ENCODE peak calls at places on chromosome 10, in eight cellular contexts. One of them, this sample, is unnamed.
A peak's percentile ranks its signal among the peaks of the same experiment; 100 is the strongest.

GRCh38 chr10:96626795-96627194 is 40.0 kb upstream of the TM9SF3 start:
- DNase-seq in HFFc6: no peak
- DNase-seq in GDM1: no peak
- DNase-seq in Right ventricle myocardium superior: no peak
- DNase-seq in COR-L47: no peak
- DNase-seq in GF-D8: no peak
- DNase-seq in NCI-H2081: no peak
- DNase-seq in stimulated activated CD8-positive, alpha-beta memory T cell treated with anti-CD3 and anti-CD28 coated beads, Interleukin-4, amount 100 ng/mL, for 1 hour: no peak
- DNase-seq in this sample: peak; percentile 20

GRCh38 chr10:133277993-133278576 is 1.4 kb upstream of the ADAM8 start:
- DNase-seq in stimulated activated CD8-positive, alpha-beta memory T cell treated with anti-CD3 and anti-CD28 coated beads, Interleukin-4, amount 100 ng/mL, for 1 hour: no peak
- DNase-seq in COR-L47: no peak
- DNase-seq in NCI-H2081: no peak
- DNase-seq in GF-D8: no peak
- DNase-seq in GDM1: no peak
- DNase-seq in HFFc6: no peak
- DNase-seq in Right ventricle myocardium superior: no peak
- DNase-seq in this sample: no peak

GRCh38 chr10:74977913-74978847 is 133.3 kb upstream of the SAMD8 start:
- DNase-seq in Right ventricle myocardium superior: no peak
- DNase-seq in NCI-H2081: no peak
- DNase-seq in HFFc6: no peak
- DNase-seq in stimulated activated CD8-positive, alpha-beta memory T cell treated with anti-CD3 and anti-CD28 coated beads, Interleukin-4, amount 100 ng/mL, for 1 hour: peak; percentile 22
- DNase-seq in GF-D8: no peak
- DNase-seq in COR-L47: no peak
- DNase-seq in GDM1: peak; percentile 19
- DNase-seq in this sample: peak; percentile 68

GRCh38 chr10:75283150-75284096 is 47.7 kb upstream of the COMTD1 start:
- DNase-seq in GDM1: no peak
- DNase-seq in COR-L47: peak; percentile 35
- DNase-seq in NCI-H2081: peak; percentile 76
- DNase-seq in HFFc6: peak; percentile 50
- DNase-seq in stimulated activated CD8-positive, alpha-beta memory T cell treated with anti-CD3 and anti-CD28 coated beads, Interleukin-4, amount 100 ng/mL, for 1 hour: no peak
- DNase-seq in GF-D8: no peak
- DNase-seq in Right ventricle myocardium superior: no peak
- DNase-seq in this sample: no peak

GRCh38 chr10:47027812-47028260 is 116.6 kb downstream of the PTPN20 start:
- DNase-seq in COR-L47: no peak
- DNase-seq in GF-D8: no peak
- DNase-seq in NCI-H2081: no peak
- DNase-seq in GDM1: no peak
- DNase-seq in HFFc6: no peak
- DNase-seq in stimulated activated CD8-positive, alpha-beta memory T cell treated with anti-CD3 and anti-CD28 coated beads, Interleukin-4, amount 100 ng/mL, for 1 hour: no peak
- DNase-seq in Right ventricle myocardium superior: no peak
- DNase-seq in this sample: no peak

GRCh38 chr10:121245799-121246198 is 352.4 kb downstream of the FGFR2 start:
- DNase-seq in NCI-H2081: no peak
- DNase-seq in Right ventricle myocardium superior: no peak
- DNase-seq in COR-L47: no peak
- DNase-seq in GDM1: no peak
- DNase-seq in GF-D8: no peak
- DNase-seq in stimulated activated CD8-positive, alpha-beta memory T cell treated with anti-CD3 and anti-CD28 coated beads, Interleukin-4, amount 100 ng/mL, for 1 hour: no peak
- DNase-seq in HFFc6: no peak
- DNase-seq in this sample: no peak

GRCh38 chr10:29163746-29164145 is 125.1 kb upstream of the LYZL1 start:
- DNase-seq in GF-D8: no peak
- DNase-seq in HFFc6: no peak
- DNase-seq in NCI-H2081: no peak
- DNase-seq in Right ventricle myocardium superior: no peak
- DNase-seq in GDM1: no peak
- DNase-seq in stimulated activated CD8-positive, alpha-beta memory T cell treated with anti-CD3 and anti-CD28 coated beads, Interleukin-4, amount 100 ng/mL, for 1 hour: no peak
- DNase-seq in COR-L47: no peak
- DNase-seq in this sample: no peak

GRCh38 chr10:100875484-100876166 is 37.1 kb upstream of the SLF2 start:
- DNase-seq in GDM1: no peak
- DNase-seq in COR-L47: no peak
- DNase-seq in GF-D8: no peak
- DNase-seq in HFFc6: no peak
- DNase-seq in Right ventricle myocardium superior: no peak
- DNase-seq in stimulated activated CD8-positive, alpha-beta memory T cell treated with anti-CD3 and anti-CD28 coated beads, Interleukin-4, amount 100 ng/mL, for 1 hour: no peak
- DNase-seq in NCI-H2081: no peak
- DNase-seq in this sample: no peak

GRCh38 chr10:13527864-13528137 is 1.0 kb downstream of the BEND7 start:
- DNase-seq in Right ventricle myocardium superior: no peak
- DNase-seq in HFFc6: no peak
- DNase-seq in GDM1: no peak
- DNase-seq in stimulated activated CD8-positive, alpha-beta memory T cell treated with anti-CD3 and anti-CD28 coated beads, Interleukin-4, amount 100 ng/mL, for 1 hour: no peak
- DNase-seq in COR-L47: no peak
- DNase-seq in NCI-H2081: no peak
- DNase-seq in GF-D8: no peak
- DNase-seq in this sample: peak; percentile 28

GRCh38 chr10:88707429-88708110 is 1.5 kb downstream of the LIPK start:
- DNase-seq in NCI-H2081: no peak
- DNase-seq in COR-L47: no peak
- DNase-seq in stimulated activated CD8-positive, alpha-beta memory T cell treated with anti-CD3 and anti-CD28 coated beads, Interleukin-4, amount 100 ng/mL, for 1 hour: no peak
- DNase-seq in Right ventricle myocardium superior: no peak
- DNase-seq in HFFc6: peak; percentile 78
- DNase-seq in GDM1: no peak
- DNase-seq in GF-D8: no peak
- DNase-seq in this sample: no peak

GRCh38 chr10:37552881-37553280 is 304.5 kb downstream of the ZNF248 start:
- DNase-seq in HFFc6: no peak
- DNase-seq in COR-L47: no peak
- DNase-seq in NCI-H2081: no peak
- DNase-seq in GF-D8: no peak
- DNase-seq in stimulated activated CD8-positive, alpha-beta memory T cell treated with anti-CD3 and anti-CD28 coated beads, Interleukin-4, amount 100 ng/mL, for 1 hour: no peak
- DNase-seq in Right ventricle myocardium superior: no peak
- DNase-seq in GDM1: no peak
- DNase-seq in this sample: no peak

GRCh38 chr10:14822879-14823755 is 14.7 kb downstream of the CDNF start:
- DNase-seq in GF-D8: no peak
- DNase-seq in COR-L47: no peak
- DNase-seq in HFFc6: peak; percentile 39
- DNase-seq in GDM1: peak; percentile 8
- DNase-seq in NCI-H2081: peak; percentile 32
- DNase-seq in stimulated activated CD8-positive, alpha-beta memory T cell treated with anti-CD3 and anti-CD28 coated beads, Interleukin-4, amount 100 ng/mL, for 1 hour: no peak
- DNase-seq in Right ventricle myocardium superior: no peak
- DNase-seq in this sample: peak; percentile 57

GRCh38 chr10:121069061-121069850 is 218.1 kb downstream of the WDR11 start:
- DNase-seq in stimulated activated CD8-positive, alpha-beta memory T cell treated with anti-CD3 and anti-CD28 coated beads, Interleukin-4, amount 100 ng/mL, for 1 hour: no peak
- DNase-seq in HFFc6: no peak
- DNase-seq in NCI-H2081: no peak
- DNase-seq in GDM1: no peak
- DNase-seq in GF-D8: no peak
- DNase-seq in Right ventricle myocardium superior: no peak
- DNase-seq in COR-L47: no peak
- DNase-seq in this sample: no peak

GRCh38 chr10:13939391-13939790 is 352.6 kb downstream of the PRPF18 start:
- DNase-seq in NCI-H2081: no peak
- DNase-seq in COR-L47: no peak
- DNase-seq in stimulated activated CD8-positive, alpha-beta memory T cell treated with anti-CD3 and anti-CD28 coated beads, Interleukin-4, amount 100 ng/mL, for 1 hour: no peak
- DNase-seq in Right ventricle myocardium superior: no peak
- DNase-seq in GF-D8: no peak
- DNase-seq in HFFc6: peak; percentile 42
- DNase-seq in GDM1: no peak
- DNase-seq in this sample: no peak

GRCh38 chr10:63573068-63573697 is 52.0 kb downstream of the REEP3 start:
- DNase-seq in stimulated activated CD8-positive, alpha-beta memory T cell treated with anti-CD3 and anti-CD28 coated beads, Interleukin-4, amount 100 ng/mL, for 1 hour: no peak
- DNase-seq in NCI-H2081: peak; percentile 85
- DNase-seq in Right ventricle myocardium superior: no peak
- DNase-seq in GDM1: no peak
- DNase-seq in GF-D8: peak; percentile 21
- DNase-seq in COR-L47: peak; percentile 81
- DNase-seq in HFFc6: peak; percentile 27
- DNase-seq in this sample: peak; percentile 18

GRCh38 chr10:1270490-1270889 is 214.3 kb downstream of the WDR37 start:
- DNase-seq in stimulated activated CD8-positive, alpha-beta memory T cell treated with anti-CD3 and anti-CD28 coated beads, Interleukin-4, amount 100 ng/mL, for 1 hour: no peak
- DNase-seq in Right ventricle myocardium superior: no peak
- DNase-seq in GDM1: no peak
- DNase-seq in HFFc6: no peak
- DNase-seq in NCI-H2081: no peak
- DNase-seq in COR-L47: no peak
- DNase-seq in GF-D8: no peak
- DNase-seq in this sample: no peak

GRCh38 chr10:96714856-96715255 is 5.5 kb downstream of the PIK3AP1 start:
- DNase-seq in COR-L47: no peak
- DNase-seq in Right ventricle myocardium superior: no peak
- DNase-seq in GDM1: no peak
- DNase-seq in GF-D8: no peak
- DNase-seq in HFFc6: no peak
- DNase-seq in stimulated activated CD8-positive, alpha-beta memory T cell treated with anti-CD3 and anti-CD28 coated beads, Interleukin-4, amount 100 ng/mL, for 1 hour: no peak
- DNase-seq in NCI-H2081: no peak
- DNase-seq in this sample: no peak

GRCh38 chr10:5555031-5555510 is 30.3 kb downstream of the CALML3 start:
- DNase-seq in Right ventricle myocardium superior: peak; percentile 42
- DNase-seq in NCI-H2081: no peak
- DNase-seq in stimulated activated CD8-positive, alpha-beta memory T cell treated with anti-CD3 and anti-CD28 coated beads, Interleukin-4, amount 100 ng/mL, for 1 hour: no peak
- DNase-seq in GF-D8: no peak
- DNase-seq in GDM1: no peak
- DNase-seq in COR-L47: no peak
- DNase-seq in HFFc6: no peak
- DNase-seq in this sample: no peak

GRCh38 chr10:89516149-89516832 is 19.1 kb downstream of the SLC16A12 start:
- DNase-seq in NCI-H2081: no peak
- DNase-seq in COR-L47: no peak
- DNase-seq in HFFc6: peak; percentile 93
- DNase-seq in GF-D8: no peak
- DNase-seq in stimulated activated CD8-positive, alpha-beta memory T cell treated with anti-CD3 and anti-CD28 coated beads, Interleukin-4, amount 100 ng/mL, for 1 hour: no peak
- DNase-seq in Right ventricle myocardium superior: peak; percentile 72
- DNase-seq in GDM1: no peak
- DNase-seq in this sample: no peak